ENCODE peak calls at places on chromosome 4, in seven cellular contexts. U, H, L, G, M, O and I are unnamed samples. For H3K36me3, the result is how much of the 10 kb centered on the place peaks cover.

GRCh38 chr4:139988863-139989765 is 164.9 kb downstream of the MAML3 start:
- DNase-seq in U (no peak), H (peak), L (no peak), G (peak), M (no peak), O (peak), I (no peak)

GRCh38 chr4:150457802-150458201 is 124.1 kb upstream of the MAB21L2 start:
- DNase-seq in U (no peak), H (no peak), L (no peak), G (no peak), M (no peak), O (no peak), I (no peak)

GRCh38 chr4:173181769-173182374 is 13.3 kb downstream of the GALNT7 start:
- DNase-seq in U (no peak), H (no peak), L (no peak), G (no peak), M (no peak), O (no peak), I (no peak)

GRCh38 chr4:140150886-140151699 is 2.9 kb downstream of the MAML3 start:
- DNase-seq in U (peak), H (peak), L (peak), G (no peak), M (peak), O (peak), I (no peak)

GRCh38 chr4:175929932-175930331 is 117.9 kb upstream of the GPM6A start:
- DNase-seq in U (no peak), H (no peak), L (no peak), G (no peak), M (no peak), O (no peak), I (no peak)

GRCh38 chr4:189143255-189143654 is 797.4 kb upstream of the FRG1 start:
- DNase-seq in U (no peak), H (no peak), L (no peak), G (no peak), M (no peak), O (peak), I (no peak)

GRCh38 chr4:151953286-151953685 is 192.5 kb upstream of the GATB start:
- DNase-seq in U (no peak), H (no peak), L (no peak), G (no peak), M (no peak), O (no peak), I (no peak)

GRCh38 chr4:159296061-159296460 is 193.2 kb downstream of the RAPGEF2 start:
- DNase-seq in U (no peak), H (no peak), L (no peak), G (peak), M (no peak), O (no peak), I (no peak)

GRCh38 chr4:5611656-5612187 is 96.6 kb downstream of the EVC2 start:
- DNase-seq in U (no peak), H (no peak), L (no peak), G (no peak), M (no peak), O (no peak), I (no peak)

DNA sequence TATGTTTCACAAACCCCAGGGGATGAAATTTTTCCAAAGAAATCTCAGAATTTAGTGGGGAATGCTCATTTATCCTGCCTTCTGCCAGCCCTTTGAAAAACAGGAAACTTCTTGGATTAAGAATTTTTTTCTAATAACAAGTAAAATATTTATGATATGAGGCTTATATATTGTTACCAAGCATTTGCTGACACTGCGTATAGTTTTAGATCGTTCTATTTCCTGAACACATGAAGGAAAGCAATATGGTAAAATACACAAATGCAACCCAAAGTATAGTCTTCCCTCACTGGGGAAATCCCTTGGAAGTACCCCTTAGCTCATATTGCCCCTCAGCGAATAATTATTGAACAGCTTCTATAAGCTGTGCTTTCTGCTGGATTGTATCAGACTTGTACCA is 54.4 kb upstream of the MND1 start:
- DNase-seq in U (no peak), H (no peak), L (no peak), G (no peak), M (no peak), O (no peak), I (no peak)
- H3K36me3 ChIP-seq in U (under half), H (under half), L (under half), G (under half), M (under half), O (under half), I (half or more)

GRCh38 chr4:103499094-103499493 is 220.7 kb downstream of the TACR3 start:
- DNase-seq in U (no peak), H (no peak), L (no peak), G (no peak), M (no peak), O (no peak), I (no peak)

GRCh38 chr4:103498161-103499070 is 221.4 kb downstream of the TACR3 start:
- DNase-seq in U (peak), H (no peak), L (no peak), G (no peak), M (no peak), O (no peak), I (no peak)

GRCh38 chr4:103493450-103494159 is 226.2 kb downstream of the TACR3 start:
- DNase-seq in U (no peak), H (no peak), L (no peak), G (no peak), M (no peak), O (no peak), I (no peak)

GRCh38 chr4:103496800-103497199 is 223.0 kb downstream of the TACR3 start:
- DNase-seq in U (no peak), H (no peak), L (no peak), G (no peak), M (no peak), O (no peak), I (no peak)

GRCh38 chr4:103497692-103498091 is 222.1 kb downstream of the TACR3 start:
- DNase-seq in U (no peak), H (no peak), L (no peak), G (no peak), M (no peak), O (no peak), I (no peak)
- H3K4me3 ChIP-seq in U (no peak), H (no peak), L (no peak), G (no peak), M (no peak), O (no peak), I (no peak)

DNA sequence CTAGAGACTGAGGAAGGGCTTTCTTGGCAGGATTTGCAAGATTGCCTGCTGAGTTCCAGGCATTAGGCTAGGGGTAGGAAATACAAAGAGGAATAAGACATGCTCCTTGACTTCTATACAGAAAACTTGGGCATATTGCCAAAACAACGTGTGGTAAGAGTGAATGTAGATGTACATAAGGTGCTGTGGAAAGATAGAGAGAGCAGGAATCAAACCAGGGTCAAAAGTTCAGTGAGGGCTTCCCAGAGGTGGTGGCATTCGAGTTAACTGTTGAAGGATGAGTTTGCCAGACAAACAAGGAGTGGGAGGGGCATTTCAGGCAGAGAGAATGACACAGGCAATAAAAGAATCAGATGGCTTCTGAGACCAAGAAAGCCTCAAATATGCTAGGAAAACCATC is 187.9 kb downstream of the KDR start:
- DNase-seq in U (no peak), H (no peak), L (no peak), G (no peak), M (no peak), O (no peak), I (no peak)
- TF ChIP-seq POLR2AphosphoS5 in U (no peak), H (no peak), L (no peak), G (no peak), M (no peak), O (no peak), I (no peak)

GRCh38 chr4:108624263-108625056 is 4.1 kb downstream of the RPL34 start:
- DNase-seq in U (no peak), H (no peak), L (no peak), G (no peak), M (no peak), O (no peak), I (no peak)
- H3K36me3 ChIP-seq in U (under half), H (half or more), L (half or more), G (under half), M (half or more), O (under half), I (half or more)

GRCh38 chr4:68406479-68406859 is 40.8 kb upstream of the TMPRSS11E start:
- DNase-seq in U (no peak), H (no peak), L (no peak), G (no peak), M (no peak), O (no peak), I (no peak)

GRCh38 chr4:68410149-68410548 is 37.1 kb upstream of the TMPRSS11E start:
- DNase-seq in U (no peak), H (no peak), L (no peak), G (no peak), M (no peak), O (no peak), I (no peak)

GRCh38 chr4:68410643-68411042 is 36.6 kb upstream of the TMPRSS11E start:
- DNase-seq in U (no peak), H (no peak), L (no peak), G (no peak), M (no peak), O (no peak), I (no peak)

GRCh38 chr4:68404153-68404552 is 43.1 kb upstream of the TMPRSS11E start:
- DNase-seq in U (no peak), H (no peak), L (no peak), G (no peak), M (no peak), O (no peak), I (no peak)

DNA sequence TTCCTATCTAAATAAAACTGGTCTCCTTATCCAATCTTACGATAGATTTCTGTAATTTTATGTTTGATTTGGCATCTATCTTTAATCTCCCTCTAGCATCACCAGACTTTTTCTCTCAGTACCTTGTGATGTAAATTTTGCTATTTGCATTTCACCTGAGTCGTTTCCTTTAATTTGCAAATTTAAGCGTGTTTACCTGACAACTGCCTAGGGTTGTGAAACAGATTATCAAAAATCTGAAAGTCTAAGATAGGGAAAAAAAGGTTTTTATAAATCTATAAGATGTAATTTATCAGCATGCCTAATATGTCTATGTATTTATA is 39.4 kb upstream of the TMPRSS11E start:
- DNase-seq in U (no peak), H (no peak), L (no peak), G (no peak), M (no peak), O (no peak), I (no peak)
- H3K4me3 ChIP-seq in U (no peak), H (no peak), L (no peak), G (no peak), M (no peak), O (no peak), I (no peak)

GRCh38 chr4:81314897-81315470 is 100.0 kb upstream of the PRKG2 start:
- DNase-seq in U (no peak), H (no peak), L (no peak), G (no peak), M (no peak), O (no peak), I (no peak)

GRCh38 chr4:81319657-81320056 is 104.6 kb upstream of the PRKG2 start:
- DNase-seq in U (no peak), H (no peak), L (no peak), G (no peak), M (no peak), O (no peak), I (no peak)

GRCh38 chr4:81314196-81314896 is 99.3 kb upstream of the PRKG2 start:
- DNase-seq in U (no peak), H (peak), L (no peak), G (no peak), M (no peak), O (no peak), I (no peak)
- TF ChIP-seq POLR2AphosphoS5 in U (no peak), H (no peak), L (peak), G (no peak), M (no peak), O (no peak), I (no peak)